ENCODE peak calls at places on chromosomes 11 and 22, in four cellular contexts. J, F, Q and L are unnamed samples.

GRCh38 chr22:46363611-46364321 is 28.3 kb downstream of the TRMU start:
- DNase-seq in J (no peak), F (peak; percentile 63), Q (no peak), L (no peak)

GRCh38 chr22:20248461-20248959 is 19.6 kb downstream of the RTN4R start:
- DNase-seq in J (no peak), F (no peak), Q (no peak), L (no peak)

GRCh38 chr11:120551191-120551590 is 39.6 kb downstream of the GRIK4 start:
- DNase-seq in J (no peak), F (no peak), Q (no peak), L (no peak)

GRCh38 chr11:120024046-120024445 is 113.9 kb downstream of the TRIM29 start:
- DNase-seq in J (peak; percentile 55), F (no peak), Q (no peak), L (no peak)

GRCh38 chr11:119374632-119375394 is 6.7 kb downstream of the USP2 start:
- DNase-seq in J (no peak), F (peak; percentile 65), Q (no peak), L (peak; percentile 66)

GRCh38 chr11:74570266-74571061 is 21.9 kb upstream of the POLD3 start:
- DNase-seq in J (peak; percentile 70), F (no peak), Q (peak; percentile 37), L (peak; percentile 84)

GRCh38 chr11:61587541-61587941 is 6.7 kb upstream of the SYT7 start:
- DNase-seq in J (peak; percentile 87), F (no peak), Q (peak; percentile 43), L (peak; percentile 86)

GRCh38 chr22:32723632-32724031 is 77.9 kb upstream of the TIMP3 start:
- DNase-seq in J (no peak), F (peak; percentile 94), Q (no peak), L (no peak)

GRCh38 chr22:33299245-33299956 is 241.2 kb upstream of the SYN3 start:
- DNase-seq in J (peak; percentile 14), F (no peak), Q (no peak), L (no peak)

GRCh38 chr11:82398300-82398815 is 335.3 kb downstream of the FAM181B start:
- DNase-seq in J (no peak), F (no peak), Q (no peak), L (no peak)

GRCh38 chr22:47197735-47198500 is 435.5 kb downstream of the TBC1D22A start:
- DNase-seq in J (no peak), F (peak; percentile 68), Q (no peak), L (peak; percentile 41)

GRCh38 chr11:17906436-17906835 is 106.4 kb downstream of the SERGEF start:
- DNase-seq in J (peak; percentile 75), F (no peak), Q (no peak), L (peak; percentile 91)

GRCh38 chr11:128823751-128824150 is 43.3 kb downstream of the KCNJ1 start:
- DNase-seq in J (no peak), F (no peak), Q (no peak), L (no peak)

GRCh38 chr11:10622957-10623787 is 54.7 kb upstream of the LYVE1 start:
- DNase-seq in J (no peak), F (no peak), Q (no peak), L (peak; percentile 35)

GRCh38 chr11:2867142-2867541 is 18.4 kb downstream of the CDKN1C start:
- DNase-seq in J (no peak), F (no peak), Q (no peak), L (no peak)

GRCh38 chr11:113553235-113553634 is 78.0 kb upstream of the DRD2 start:
- DNase-seq in J (peak; percentile 59), F (no peak), Q (peak; percentile 45), L (peak; percentile 80)

GRCh38 chr11:131667566-131667965 is 297.2 kb downstream of the NTM start:
- DNase-seq in J (no peak), F (no peak), Q (no peak), L (peak; percentile 31)

GRCh38 chr11:118224512-118225180 is at the start of gene JAML:
- DNase-seq in J (no peak), F (no peak), Q (no peak), L (no peak)

GRCh38 chr11:69905611-69906452 is 86.6 kb upstream of the FGF3 start:
- DNase-seq in J (no peak), F (peak; percentile 45), Q (no peak), L (no peak)

GRCh38 chr11:3880724-3881123 is 25.3 kb downstream of the STIM1 start:
- DNase-seq in J (no peak), F (no peak), Q (no peak), L (no peak)

GRCh38 chr11:110463153-110463552 is 33.4 kb downstream of the FDX1 start:
- DNase-seq in J (peak; percentile 69), F (no peak), Q (peak; percentile 23), L (peak; percentile 85)

GRCh38 chr11:93000511-93001476 is 31.3 kb downstream of the MTNR1B start:
- DNase-seq in J (no peak), F (no peak), Q (no peak), L (no peak)

GRCh38 chr11:71301858-71302533 is 49.6 kb upstream of the SHANK2 start:
- DNase-seq in J (no peak), F (peak; percentile 57), Q (no peak), L (peak; percentile 34)

GRCh38 chr22:23373601-23374000 is 193.3 kb downstream of the BCR start:
- DNase-seq in J (no peak), F (no peak), Q (no peak), L (peak; percentile 36)

GRCh38 chr11:123559418-123559817 is 95.0 kb downstream of the SCN3B start:
- DNase-seq in J (peak; percentile 15), F (no peak), Q (no peak), L (no peak)

GRCh38 chr11:13772223-13773046 is 104.0 kb downstream of the FAR1 start:
- DNase-seq in J (peak; percentile 81), F (no peak), Q (peak; percentile 71), L (no peak)

GRCh38 chr11:112844530-112844929 is 116.7 kb upstream of the NCAM1 start:
- DNase-seq in J (peak; percentile 66), F (no peak), Q (peak; percentile 48), L (no peak)

GRCh38 chr11:81907996-81908395 is 825.7 kb downstream of the FAM181B start:
- DNase-seq in J (no peak), F (no peak), Q (no peak), L (no peak)

GRCh38 chr11:3947084-3947483 is 91.6 kb downstream of the STIM1 start:
- DNase-seq in J (no peak), F (no peak), Q (no peak), L (no peak)

GRCh38 chr11:15336016-15336415 is 221.3 kb downstream of the INSC start:
- DNase-seq in J (peak; percentile 41), F (no peak), Q (no peak), L (peak; percentile 70)

DNA sequence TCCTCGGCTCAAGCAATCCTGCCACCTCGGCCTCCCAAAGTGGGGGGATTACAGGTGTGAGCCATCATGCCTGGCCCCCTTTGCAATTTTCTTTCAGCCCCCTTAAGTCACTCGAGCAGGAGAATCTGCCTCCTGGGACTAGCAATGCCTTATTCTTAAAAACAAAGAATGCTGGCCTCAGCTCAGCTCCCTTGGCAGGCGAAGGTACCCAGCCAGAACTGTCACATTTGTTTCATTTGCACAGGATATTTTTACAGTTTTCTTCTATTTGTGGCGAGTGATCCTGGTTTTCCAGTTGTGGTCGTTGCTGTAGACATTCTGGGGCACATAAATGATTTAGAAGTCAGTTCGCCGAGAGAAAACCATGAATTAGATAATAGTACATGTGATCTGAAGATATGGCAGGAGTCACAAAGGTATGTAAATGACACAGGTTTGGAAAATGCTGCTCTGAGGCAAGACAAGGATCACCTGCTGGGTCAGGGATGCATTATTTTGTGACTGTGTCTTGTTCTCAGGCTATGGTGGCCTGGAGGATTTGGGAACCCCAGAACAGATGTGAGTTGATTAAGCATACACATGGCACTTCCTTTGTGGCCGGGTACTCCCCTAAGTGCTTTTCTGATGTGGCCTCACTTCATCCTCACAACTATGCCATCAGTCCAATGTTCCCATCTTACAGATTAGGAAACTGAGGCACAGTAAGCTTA is 51.2 kb upstream of the SLC22A12 start:
- DNase-seq in J (no peak), F (peak; percentile 8), Q (no peak), L (no peak)
- H3K4me1 ChIP-seq in J (peaks cover 8% of the 10 kb centered on the region), F (no peaks in the 10 kb centered on the region), Q (no peaks in the 10 kb centered on the region), L (no peaks in the 10 kb centered on the region)

DNA sequence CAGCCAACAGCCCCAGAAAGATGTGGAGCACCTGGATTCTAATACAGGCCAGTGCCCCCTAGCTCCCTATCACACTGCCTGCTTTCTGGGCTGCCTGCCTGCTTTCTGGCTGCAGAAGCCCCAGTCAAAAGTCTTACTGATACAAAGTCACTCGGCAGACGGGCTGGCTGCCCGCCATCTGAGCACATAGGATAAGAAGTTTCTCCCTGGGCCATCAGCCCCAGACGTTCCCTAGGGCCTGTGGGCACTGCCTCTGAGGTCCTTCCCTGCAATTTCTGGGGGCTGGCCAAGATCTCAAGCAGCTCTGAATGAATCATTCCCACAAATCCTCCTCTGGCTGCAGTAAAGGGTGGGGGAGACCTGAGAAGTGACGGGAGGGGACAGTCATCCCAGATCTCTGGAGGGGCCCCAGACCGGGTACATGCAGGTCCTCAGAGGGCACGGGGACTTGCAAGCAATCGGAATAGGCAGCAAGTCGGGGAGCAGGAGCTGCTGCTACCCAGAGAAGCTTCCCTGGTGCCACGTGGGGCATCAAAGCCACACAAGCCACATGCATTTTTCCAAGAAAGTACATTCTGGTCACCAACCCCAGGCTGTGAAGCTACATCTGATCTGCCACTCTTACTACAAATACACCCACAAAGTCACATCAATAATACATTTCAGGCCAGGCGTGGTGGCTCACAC is 4.7 kb downstream of the TPST2 start:
- DNase-seq in J (no peak), F (no peak), Q (no peak), L (no peak)
- H3K9ac ChIP-seq in J (no peak overlapping the region), F (no peak overlapping the region), Q (no peak overlapping the region), L (no peak overlapping the region)

DNA sequence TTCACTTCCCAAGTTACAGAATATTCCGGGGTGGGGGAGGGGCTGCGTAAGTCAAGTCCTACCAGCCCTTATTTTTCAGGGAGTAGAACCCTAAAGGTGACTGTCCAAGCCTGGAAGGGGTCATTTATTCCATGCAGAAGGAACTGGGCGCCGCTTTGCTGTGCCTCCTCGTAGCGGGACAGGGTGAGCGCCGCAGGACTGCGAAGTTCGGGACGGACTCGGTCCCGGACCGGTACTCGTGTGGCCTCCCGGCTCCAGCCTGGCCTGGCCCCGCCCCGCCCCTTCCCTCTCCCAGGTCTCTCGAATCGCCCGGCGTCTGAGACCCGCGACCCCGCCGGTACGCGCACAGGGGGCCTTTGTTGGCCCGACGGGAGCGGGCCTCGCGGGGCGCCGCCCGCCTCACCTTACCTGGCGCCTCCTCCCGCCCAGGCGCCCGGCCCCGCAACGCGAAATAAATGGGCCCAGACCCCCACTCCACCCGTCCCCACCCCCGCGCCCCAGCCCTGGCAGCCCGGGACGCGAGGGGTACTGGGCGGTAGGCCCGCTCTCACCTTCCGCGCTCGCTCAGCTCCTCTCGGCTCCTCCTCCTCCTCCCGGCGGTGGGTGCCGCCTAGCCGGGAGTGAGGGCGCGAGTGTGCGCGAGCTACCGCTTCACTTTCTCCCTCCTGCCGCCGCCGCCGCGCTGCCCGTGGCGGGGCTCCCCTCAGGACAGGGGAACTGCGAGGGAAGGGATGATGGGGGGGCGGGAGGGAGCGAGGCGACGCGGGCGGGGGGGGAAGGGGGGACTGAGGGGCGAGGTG is 693 bp downstream of the PAK1 start:
- DNase-seq in J (peak; percentile 75), F (peak; percentile 82), Q (peak; percentile 30), L (peak; percentile 89)
- H3K4me3 ChIP-seq in J (peak overlapping the region; percentile 79), F (peak overlapping the region; percentile 83), Q (peak overlapping the region; percentile 90), L (peak overlapping the region; percentile 94)

DNA sequence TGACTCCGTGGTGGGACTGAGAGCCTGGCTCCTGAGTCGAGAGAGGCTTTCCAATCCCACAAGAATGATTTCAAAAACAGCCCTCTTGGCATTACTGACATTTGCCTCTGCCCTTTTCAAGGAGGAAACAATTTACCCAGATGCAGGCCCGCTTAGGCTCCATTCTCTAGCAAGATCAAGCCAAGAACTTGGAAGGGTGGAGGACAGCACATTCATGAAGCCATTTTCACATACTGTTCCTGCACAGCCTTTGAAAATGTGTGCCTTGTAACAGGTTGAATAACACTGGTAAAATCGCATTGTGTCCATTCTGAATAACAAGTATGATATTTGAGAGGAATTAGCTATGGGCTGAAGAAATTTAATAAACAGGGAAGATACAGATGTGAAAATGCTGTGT is 58.1 kb upstream of the EED start:
- DNase-seq in J (no peak), F (no peak), Q (no peak), L (no peak)
- H3K4me1 ChIP-seq in J (no peaks in the 10 kb centered on the region), F (no peaks in the 10 kb centered on the region), Q (no peaks in the 10 kb centered on the region), L (no peaks in the 10 kb centered on the region)